ENCODE peak calls at places on chromosomes 7 and 10, in six cellular contexts. One of them, this sample, is unnamed.

GRCh38 chr10:45408421-45409319 is 34.7 kb downstream of the ALOX5 start:
- DNase-seq in HepG2: no peak
- DNase-seq in HCT116: no peak
- DNase-seq in NT2/D1: no peak
- DNase-seq in K562: no peak
- DNase-seq in H1: no peak
- DNase-seq in this sample: no peak

GRCh38 chr10:110753462-110753861 is 109.3 kb downstream of the RBM20 start:
- DNase-seq in HepG2: no peak
- DNase-seq in HCT116: no peak
- DNase-seq in NT2/D1: no peak
- DNase-seq in K562: no peak
- DNase-seq in H1: no peak
- DNase-seq in this sample: no peak

GRCh38 chr7:30663414-30663813 is 18.8 kb downstream of the CRHR2 start:
- DNase-seq in HepG2: no peak
- DNase-seq in HCT116: no peak
- DNase-seq in NT2/D1: no peak
- DNase-seq in K562: no peak
- DNase-seq in H1: no peak
- DNase-seq in this sample: no peak

GRCh38 chr7:159175792-159176191 is 31.1 kb upstream of the VIPR2 start:
- DNase-seq in HepG2: no peak
- DNase-seq in HCT116: no peak
- DNase-seq in NT2/D1: no peak
- DNase-seq in K562: no peak
- DNase-seq in H1: no peak
- DNase-seq in this sample: no peak

GRCh38 chr10:98316661-98317060 is 48.7 kb upstream of the LOXL4 start:
- DNase-seq in HepG2: no peak
- DNase-seq in HCT116: no peak
- DNase-seq in NT2/D1: no peak
- DNase-seq in K562: no peak
- DNase-seq in H1: no peak
- DNase-seq in this sample: no peak

GRCh38 chr10:130719447-130719752 is 583.2 kb downstream of the GLRX3 start:
- DNase-seq in HepG2: no peak
- DNase-seq in HCT116: no peak
- DNase-seq in NT2/D1: no peak
- DNase-seq in K562: no peak
- DNase-seq in H1: no peak
- DNase-seq in this sample: no peak

GRCh38 chr10:48215148-48215982 is 59.1 kb downstream of the FRMPD2 start:
- DNase-seq in HepG2: peak; percentile 28
- DNase-seq in HCT116: peak; percentile 28
- DNase-seq in NT2/D1: peak; percentile 54
- DNase-seq in K562: peak; percentile 60
- DNase-seq in H1: peak; percentile 82
- DNase-seq in this sample: peak; percentile 49

GRCh38 chr10:78337646-78338391 is 304.2 kb downstream of the RPS24 start:
- DNase-seq in HepG2: no peak
- DNase-seq in HCT116: no peak
- DNase-seq in NT2/D1: no peak
- DNase-seq in K562: no peak
- DNase-seq in H1: peak; percentile 20
- DNase-seq in this sample: no peak

GRCh38 chr7:105876091-105876963 is at the start of gene ATXN7L1:
- DNase-seq in HepG2: peak; percentile 92
- DNase-seq in HCT116: peak; percentile 95
- DNase-seq in NT2/D1: peak; percentile 96
- DNase-seq in K562: peak; percentile 97
- DNase-seq in H1: peak; percentile 96
- DNase-seq in this sample: no peak

GRCh38 chr10:19915125-19915524 is 98.9 kb downstream of the PLXDC2 start:
- DNase-seq in HepG2: no peak
- DNase-seq in HCT116: no peak
- DNase-seq in NT2/D1: no peak
- DNase-seq in K562: no peak
- DNase-seq in H1: no peak
- DNase-seq in this sample: no peak

GRCh38 chr10:42960491-42961155 is 116.2 kb upstream of the RET start:
- DNase-seq in HepG2: no peak
- DNase-seq in HCT116: peak; percentile 40
- DNase-seq in NT2/D1: peak; percentile 28
- DNase-seq in K562: no peak
- DNase-seq in H1: peak; percentile 45
- DNase-seq in this sample: no peak

GRCh38 chr10:100878291-100878910 is 34.4 kb upstream of the SLF2 start:
- DNase-seq in HepG2: peak; percentile 80
- DNase-seq in HCT116: peak; percentile 82
- DNase-seq in NT2/D1: peak; percentile 40
- DNase-seq in K562: peak; percentile 56
- DNase-seq in H1: peak; percentile 71
- DNase-seq in this sample: no peak

GRCh38 chr7:71497233-71497946 is 365.4 kb downstream of the GALNT17 start:
- DNase-seq in HepG2: no peak
- DNase-seq in HCT116: no peak
- DNase-seq in NT2/D1: no peak
- DNase-seq in K562: no peak
- DNase-seq in H1: no peak
- DNase-seq in this sample: no peak

GRCh38 chr10:11237571-11237970 is 219.9 kb downstream of the CELF2 start:
- DNase-seq in HepG2: no peak
- DNase-seq in HCT116: no peak
- DNase-seq in NT2/D1: no peak
- DNase-seq in K562: no peak
- DNase-seq in H1: no peak
- DNase-seq in this sample: no peak

GRCh38 chr7:1359681-1360485 is 99.4 kb downstream of the MICALL2 start:
- DNase-seq in HepG2: no peak
- DNase-seq in HCT116: no peak
- DNase-seq in NT2/D1: no peak
- DNase-seq in K562: no peak
- DNase-seq in H1: no peak
- DNase-seq in this sample: no peak

GRCh38 chr7:156640949-156641485 is 443 bp downstream of the RNF32 start:
- DNase-seq in HepG2: no peak
- DNase-seq in HCT116: peak; percentile 3
- DNase-seq in NT2/D1: no peak
- DNase-seq in K562: peak; percentile 73
- DNase-seq in H1: no peak
- DNase-seq in this sample: no peak

GRCh38 chr7:139181404-139181803 is 49.6 kb upstream of the UBN2 start:
- DNase-seq in HepG2: no peak
- DNase-seq in HCT116: no peak
- DNase-seq in NT2/D1: no peak
- DNase-seq in K562: no peak
- DNase-seq in H1: no peak
- DNase-seq in this sample: no peak

GRCh38 chr7:108448777-108449576 is 7.3 kb downstream of the NRCAM start:
- DNase-seq in HepG2: no peak
- DNase-seq in HCT116: no peak
- DNase-seq in NT2/D1: no peak
- DNase-seq in K562: no peak
- DNase-seq in H1: no peak
- DNase-seq in this sample: no peak

GRCh38 chr7:30459591-30460245 is 18.9 kb downstream of the NOD1 start:
- DNase-seq in HepG2: peak; percentile 45
- DNase-seq in HCT116: no peak
- DNase-seq in NT2/D1: no peak
- DNase-seq in K562: no peak
- DNase-seq in H1: no peak
- DNase-seq in this sample: no peak

GRCh38 chr7:101159696-101160674 is 5.4 kb downstream of the VGF start:
- DNase-seq in HepG2: no peak
- DNase-seq in HCT116: no peak
- DNase-seq in NT2/D1: no peak
- DNase-seq in K562: no peak
- DNase-seq in H1: no peak
- DNase-seq in this sample: no peak

GRCh38 chr7:130982160-130982638 is 248.2 kb upstream of the KLF14 start:
- DNase-seq in HepG2: peak; percentile 56
- DNase-seq in HCT116: no peak
- DNase-seq in NT2/D1: peak; percentile 30
- DNase-seq in K562: peak; percentile 59
- DNase-seq in H1: no peak
- DNase-seq in this sample: no peak

GRCh38 chr10:72123616-72124015 is 35.3 kb upstream of the SPOCK2 start:
- DNase-seq in HepG2: no peak
- DNase-seq in HCT116: no peak
- DNase-seq in NT2/D1: no peak
- DNase-seq in K562: no peak
- DNase-seq in H1: no peak
- DNase-seq in this sample: no peak

GRCh38 chr10:92750788-92751533 is 61.2 kb downstream of the HHEX start:
- DNase-seq in HepG2: no peak
- DNase-seq in HCT116: no peak
- DNase-seq in NT2/D1: no peak
- DNase-seq in K562: no peak
- DNase-seq in H1: no peak
- DNase-seq in this sample: no peak

GRCh38 chr7:101856488-101857357 is 39.3 kb downstream of the CUX1 start:
- DNase-seq in HepG2: peak; percentile 95
- DNase-seq in HCT116: peak; percentile 97
- DNase-seq in NT2/D1: no peak
- DNase-seq in K562: peak; percentile 98
- DNase-seq in H1: no peak
- DNase-seq in this sample: peak; percentile 95

GRCh38 chr10:81018898-81019890 is 481.5 kb downstream of the SH2D4B start:
- DNase-seq in HepG2: peak; percentile 49
- DNase-seq in HCT116: peak; percentile 31
- DNase-seq in NT2/D1: peak; percentile 40
- DNase-seq in K562: peak; percentile 17
- DNase-seq in H1: no peak
- DNase-seq in this sample: no peak

GRCh38 chr10:77350711-77351119 is 286.9 kb downstream of the KCNMA1 start:
- DNase-seq in HepG2: no peak
- DNase-seq in HCT116: peak; percentile 92
- DNase-seq in NT2/D1: no peak
- DNase-seq in K562: peak; percentile 52
- DNase-seq in H1: no peak
- DNase-seq in this sample: no peak

GRCh38 chr7:149559711-149560110 is 62.1 kb upstream of the ZNF746 start:
- DNase-seq in HepG2: no peak
- DNase-seq in HCT116: no peak
- DNase-seq in NT2/D1: no peak
- DNase-seq in K562: no peak
- DNase-seq in H1: no peak
- DNase-seq in this sample: no peak

GRCh38 chr10:86284355-86285105 is 82.1 kb downstream of the GRID1 start:
- DNase-seq in HepG2: no peak
- DNase-seq in HCT116: no peak
- DNase-seq in NT2/D1: no peak
- DNase-seq in K562: no peak
- DNase-seq in H1: peak; percentile 35
- DNase-seq in this sample: no peak

GRCh38 chr7:127588697-127589482 is 679 bp downstream of the ARF5 start:
- DNase-seq in HepG2: peak; percentile 50
- DNase-seq in HCT116: peak; percentile 29
- DNase-seq in NT2/D1: peak; percentile 60
- DNase-seq in K562: peak; percentile 77
- DNase-seq in H1: peak; percentile 84
- DNase-seq in this sample: no peak

GRCh38 chr10:132306951-132307751 is 599 bp downstream of the STK32C start:
- DNase-seq in HepG2: peak; percentile 57
- DNase-seq in HCT116: no peak
- DNase-seq in NT2/D1: no peak
- DNase-seq in K562: no peak
- DNase-seq in H1: no peak
- DNase-seq in this sample: no peak

GRCh38 chr7:111560773-111561658 is 1.3 kb downstream of the IMMP2L start:
- DNase-seq in HepG2: peak; percentile 9
- DNase-seq in HCT116: no peak
- DNase-seq in NT2/D1: no peak
- DNase-seq in K562: peak; percentile 48
- DNase-seq in H1: no peak
- DNase-seq in this sample: no peak

GRCh38 chr10:31194986-31195385 is 124.0 kb upstream of the ZEB1 start:
- DNase-seq in HepG2: no peak
- DNase-seq in HCT116: no peak
- DNase-seq in NT2/D1: no peak
- DNase-seq in K562: no peak
- DNase-seq in H1: no peak
- DNase-seq in this sample: no peak

GRCh38 chr10:77498210-77498609 is 139.4 kb downstream of the KCNMA1 start:
- DNase-seq in HepG2: no peak
- DNase-seq in HCT116: no peak
- DNase-seq in NT2/D1: no peak
- DNase-seq in K562: no peak
- DNase-seq in H1: no peak
- DNase-seq in this sample: no peak

GRCh38 chr10:111595173-111595572 is 518.3 kb downstream of the ADRA2A start:
- DNase-seq in HepG2: no peak
- DNase-seq in HCT116: no peak
- DNase-seq in NT2/D1: no peak
- DNase-seq in K562: no peak
- DNase-seq in H1: no peak
- DNase-seq in this sample: no peak

GRCh38 chr10:79357180-79357579 is 9.9 kb downstream of the PPIF start:
- DNase-seq in HepG2: no peak
- DNase-seq in HCT116: no peak
- DNase-seq in NT2/D1: no peak
- DNase-seq in K562: peak; percentile 34
- DNase-seq in H1: peak; percentile 34
- DNase-seq in this sample: no peak

GRCh38 chr10:119404719-119405504 is 137.6 kb downstream of the RGS10 start:
- DNase-seq in HepG2: no peak
- DNase-seq in HCT116: no peak
- DNase-seq in NT2/D1: no peak
- DNase-seq in K562: no peak
- DNase-seq in H1: no peak
- DNase-seq in this sample: no peak
- TF ChIP-seq ZNF274 in HepG2: no peak
- TF ChIP-seq ZNF274 in HCT116: no peak
- TF ChIP-seq ZNF274 in NT2/D1: no peak
- TF ChIP-seq ZNF274 in K562: no peak
- TF ChIP-seq ZNF274 in H1: no peak
- TF ChIP-seq ZNF274 in this sample: no peak

GRCh38 chr7:113801751-113802150 is 117.1 kb downstream of the PPP1R3A start:
- DNase-seq in HepG2: no peak
- DNase-seq in HCT116: no peak
- DNase-seq in NT2/D1: no peak
- DNase-seq in K562: no peak
- DNase-seq in H1: no peak
- DNase-seq in this sample: no peak
- TF ChIP-seq ZNF274 in HepG2: no peak
- TF ChIP-seq ZNF274 in HCT116: no peak
- TF ChIP-seq ZNF274 in NT2/D1: no peak
- TF ChIP-seq ZNF274 in K562: no peak
- TF ChIP-seq ZNF274 in H1: no peak
- TF ChIP-seq ZNF274 in this sample: no peak

GRCh38 chr10:61618388-61618961 is 44.3 kb upstream of the CABCOCO1 start:
- DNase-seq in HepG2: no peak
- DNase-seq in HCT116: no peak
- DNase-seq in NT2/D1: no peak
- DNase-seq in K562: no peak
- DNase-seq in H1: no peak
- DNase-seq in this sample: no peak
- TF ChIP-seq ZNF274 in HepG2: no peak
- TF ChIP-seq ZNF274 in HCT116: no peak
- TF ChIP-seq ZNF274 in NT2/D1: no peak
- TF ChIP-seq ZNF274 in K562: no peak
- TF ChIP-seq ZNF274 in H1: no peak
- TF ChIP-seq ZNF274 in this sample: no peak

GRCh38 chr7:100157334-100158228 is 942 bp downstream of the TRAPPC14 start:
- DNase-seq in HepG2: peak; percentile 85
- DNase-seq in HCT116: no peak
- DNase-seq in NT2/D1: no peak
- DNase-seq in K562: peak; percentile 83
- DNase-seq in H1: no peak
- DNase-seq in this sample: no peak
- TF ChIP-seq ZNF274 in HepG2: no peak
- TF ChIP-seq ZNF274 in HCT116: no peak
- TF ChIP-seq ZNF274 in NT2/D1: no peak
- TF ChIP-seq ZNF274 in K562: no peak
- TF ChIP-seq ZNF274 in H1: no peak
- TF ChIP-seq ZNF274 in this sample: no peak

This sample was measured in GM12878.